ENCODE peak calls at places on chromosomes 11 and 22, in six cellular contexts. G is HepG2, N is A549, L is GM12878, F is SK-N-SH, Q is H1. X is an unnamed sample.

GRCh38 chr11:57641426-57641825 is 8.3 kb downstream of the YPEL4 start:
- DNase-seq in G (peak), N (peak), L (no peak), F (peak), Q (no peak), X (peak)

GRCh38 chr22:19325296-19325950 is 33.9 kb upstream of the CLTCL1 start:
- DNase-seq in G (no peak), N (no peak), L (no peak), F (no peak), Q (no peak), X (peak)

GRCh38 chr11:69923196-69923595 is 104.0 kb upstream of the FGF3 start:
- DNase-seq in G (no peak), N (no peak), L (no peak), F (no peak), Q (no peak), X (no peak)

GRCh38 chr11:79414644-79415317 is 26.0 kb downstream of the TENM4 start:
- DNase-seq in G (no peak), N (no peak), L (no peak), F (no peak), Q (no peak), X (peak)

GRCh38 chr11:69280451-69280850 is 13.5 kb upstream of the MYEOV start:
- DNase-seq in G (no peak), N (peak), L (no peak), F (no peak), Q (no peak), X (peak)

GRCh38 chr22:44201556-44202129 is 20.9 kb downstream of the PARVG start:
- DNase-seq in G (no peak), N (no peak), L (no peak), F (no peak), Q (no peak), X (no peak)

GRCh38 chr11:8593935-8594909 is at the start of gene STK33:
- DNase-seq in G (peak), N (peak), L (no peak), F (peak), Q (peak), X (no peak)

GRCh38 chr11:125165111-125165663 is 636 bp downstream of the PKNOX2 start:
- DNase-seq in G (no peak), N (no peak), L (no peak), F (peak), Q (peak), X (peak)

GRCh38 chr11:75022759-75023396 is 34.1 kb downstream of the NEU3 start:
- DNase-seq in G (peak), N (peak), L (peak), F (peak), Q (peak), X (peak)

GRCh38 chr11:109350091-109350490 is 71.9 kb upstream of the C11orf87 start:
- DNase-seq in G (no peak), N (no peak), L (no peak), F (no peak), Q (no peak), X (no peak)

GRCh38 chr11:31865606-31866300 is 54.6 kb upstream of the PAX6 start:
- DNase-seq in G (no peak), N (no peak), L (no peak), F (no peak), Q (peak), X (no peak)

GRCh38 chr11:36026315-36026968 is 82.6 kb downstream of the LDLRAD3 start:
- DNase-seq in G (no peak), N (no peak), L (no peak), F (no peak), Q (no peak), X (no peak)

GRCh38 chr22:35070451-35071093 is 4.6 kb downstream of the ISX start:
- DNase-seq in G (no peak), N (no peak), L (no peak), F (no peak), Q (no peak), X (no peak)
- TF ChIP-seq RFX5 in G (no peak), N (no peak), L (no peak), F (no peak), Q (no peak), X (no peak)

GRCh38 chr11:45852712-45853101 is 5.4 kb downstream of the CRY2 start:
- DNase-seq in G (no peak), N (no peak), L (no peak), F (no peak), Q (no peak), X (no peak)

GRCh38 chr11:45852018-45852711 is 4.9 kb downstream of the CRY2 start:
- DNase-seq in G (no peak), N (no peak), L (no peak), F (no peak), Q (no peak), X (no peak)

GRCh38 chr11:45847908-45848316 is 637 bp downstream of the CRY2 start:
- DNase-seq in G (peak), N (peak), L (no peak), F (peak), Q (no peak), X (peak)

GRCh38 chr11:45848654-45849081 is 1.4 kb downstream of the CRY2 start:
- DNase-seq in G (peak), N (no peak), L (no peak), F (no peak), Q (no peak), X (no peak)

GRCh38 chr11:45850446-45850845 is 3.2 kb downstream of the CRY2 start:
- DNase-seq in G (no peak), N (no peak), L (no peak), F (no peak), Q (no peak), X (peak)
- TF ChIP-seq RFX5 in G (no peak), N (no peak), L (no peak), F (no peak), Q (no peak), X (no peak)

GRCh38 chr22:36455571-36456458 is 25.6 kb downstream of the TXN2 start:
- DNase-seq in G (no peak), N (no peak), L (no peak), F (no peak), Q (no peak), X (no peak)
- TF ChIP-seq RFX5 in G (no peak), N (no peak), L (no peak), F (no peak), Q (no peak), X (no peak)

GRCh38 chr22:40345271-40345670 is 1.0 kb upstream of the ADSL start:
- DNase-seq in G (no peak), N (no peak), L (no peak), F (no peak), Q (no peak), X (peak)
- TF ChIP-seq RFX5 in G (no peak), N (no peak), L (no peak), F (no peak), Q (no peak), X (no peak)

GRCh38 chr11:20790622-20791021 is 121.2 kb downstream of the NELL1 start:
- DNase-seq in G (no peak), N (no peak), L (no peak), F (no peak), Q (peak), X (no peak)
- TF ChIP-seq RFX5 in G (no peak), N (no peak), L (no peak), F (no peak), Q (no peak), X (no peak)

GRCh38 chr22:40691532-40691931 is 12.2 kb downstream of the MCHR1 start:
- DNase-seq in G (no peak), N (no peak), L (no peak), F (no peak), Q (no peak), X (no peak)

GRCh38 chr22:40690370-40690769 is 11.1 kb downstream of the MCHR1 start:
- DNase-seq in G (no peak), N (no peak), L (no peak), F (no peak), Q (no peak), X (no peak)

GRCh38 chr22:40694409-40694808 is 15.1 kb downstream of the MCHR1 start:
- DNase-seq in G (no peak), N (no peak), L (no peak), F (no peak), Q (no peak), X (no peak)
- TF ChIP-seq RFX5 in G (no peak), N (no peak), L (no peak), F (no peak), Q (no peak), X (no peak)

DNA sequence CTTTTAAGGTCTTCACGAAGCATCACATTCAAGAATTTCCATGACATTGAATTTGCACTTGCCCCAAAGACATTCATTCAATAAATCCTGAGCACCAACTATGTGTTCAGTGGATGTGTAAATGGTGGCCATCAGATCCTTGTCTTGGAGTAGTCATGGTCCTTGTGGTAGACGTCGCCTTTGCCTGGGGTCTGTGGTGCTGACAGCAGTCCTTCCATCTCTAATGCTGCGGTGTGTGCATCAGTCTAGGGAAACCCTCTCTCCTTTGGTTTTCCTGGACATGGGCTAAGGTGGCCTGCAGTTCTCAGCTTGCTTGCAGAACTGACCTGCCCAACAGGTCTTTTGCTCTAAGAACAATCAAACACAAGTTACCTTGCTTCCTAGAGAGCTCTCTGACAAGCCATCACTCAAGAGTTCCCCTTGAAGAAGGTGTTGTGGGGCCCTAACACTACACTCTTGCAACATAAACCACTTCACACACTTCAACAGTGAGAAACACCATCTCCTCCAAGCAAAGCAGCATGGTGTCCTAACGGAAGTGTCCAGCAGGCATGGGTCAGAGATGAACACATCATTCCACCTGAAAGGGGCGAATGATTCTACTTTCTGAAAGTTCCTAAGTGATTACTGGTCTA is 72.1 kb downstream of the BUD13 start:
- DNase-seq in G (no peak), N (no peak), L (no peak), F (no peak), Q (peak), X (no peak)
- TF ChIP-seq RFX5 in G (no peak), N (no peak), L (no peak), F (no peak), Q (no peak), X (no peak)

GRCh38 chr11:83990160-83990733 is 704.1 kb upstream of the CCDC90B start:
- DNase-seq in G (no peak), N (no peak), L (no peak), F (no peak), Q (no peak), X (no peak)
- TF ChIP-seq RFX5 in G (no peak), N (no peak), L (no peak), F (no peak), Q (no peak), X (no peak)

X was measured in IMR-90.